ENCODE peak calls at places on chromosomes 3 and 15, in four cellular contexts. Y is hepatic stellate cell, N is M059J, T is sigmoid colon. E is an unnamed sample.

GRCh38 chr3:46110701-46111493 is 83.6 kb upstream of the XCR1 start:
- DNase-seq in Y (no peak), N (peak), T (no peak), E (peak)

GRCh38 chr15:56735589-56735988 is 2.3 kb upstream of the ZNF280D start:
- DNase-seq in Y (no peak), N (no peak), T (no peak), E (no peak)

GRCh38 chr15:39595621-39596221 is 14.8 kb downstream of the THBS1 start:
- DNase-seq in Y (no peak), N (peak), T (no peak), E (no peak)

GRCh38 chr3:71245052-71245488 is 338.5 kb downstream of the FOXP1 start:
- DNase-seq in Y (peak), N (no peak), T (peak), E (no peak)

GRCh38 chr3:13673207-13673606 is 124.3 kb downstream of the FBLN2 start:
- DNase-seq in Y (no peak), N (no peak), T (no peak), E (no peak)

GRCh38 chr3:133439563-133439962 is 39.7 kb downstream of the BFSP2 start:
- DNase-seq in Y (no peak), N (no peak), T (no peak), E (no peak)

GRCh38 chr3:18723426-18723825 is 298.3 kb upstream of the SATB1 start:
- DNase-seq in Y (no peak), N (no peak), T (no peak), E (no peak)

GRCh38 chr3:114694251-114694650 is 400.4 kb downstream of the TIGIT start:
- DNase-seq in Y (no peak), N (no peak), T (no peak), E (no peak)

GRCh38 chr15:60635507-60636352 is 156.8 kb upstream of the ICE2 start:
- DNase-seq in Y (no peak), N (peak), T (no peak), E (no peak)

GRCh38 chr3:128973988-128974564 is 19.8 kb downstream of the CFAP92 start:
- DNase-seq in Y (no peak), N (no peak), T (no peak), E (no peak)

GRCh38 chr15:81071130-81071529 is 62.9 kb upstream of the CFAP161 start:
- DNase-seq in Y (no peak), N (peak), T (no peak), E (no peak)

GRCh38 chr15:71682051-71682450 is 128.3 kb upstream of the NR2E3 start:
- DNase-seq in Y (no peak), N (no peak), T (no peak), E (no peak)

GRCh38 chr15:51619331-51620033 is 3.1 kb downstream of the DMXL2 start:
- DNase-seq in Y (no peak), N (no peak), T (no peak), E (no peak)

GRCh38 chr3:194139085-194139976 is 3.4 kb downstream of the HES1 start:
- DNase-seq in Y (peak), N (peak), T (peak), E (no peak)

GRCh38 chr15:64865998-64866520 is 24.3 kb downstream of the PLEKHO2 start:
- DNase-seq in Y (peak), N (peak), T (no peak), E (no peak)

GRCh38 chr3:128321418-128321817 is 145.3 kb downstream of the DNAJB8 start:
- DNase-seq in Y (no peak), N (no peak), T (peak), E (no peak)

GRCh38 chr15:92020207-92020606 is 166.7 kb downstream of the SLCO3A1 start:
- DNase-seq in Y (no peak), N (no peak), T (no peak), E (no peak)

GRCh38 chr15:22229971-22230815 is 149.9 kb downstream of the OR4M2 start:
- DNase-seq in Y (no peak), N (no peak), T (peak), E (no peak)

GRCh38 chr3:177554900-177555759 is 357.8 kb upstream of the TBL1XR1 start:
- DNase-seq in Y (peak), N (peak), T (no peak), E (peak)